ENCODE peak calls at places on chromosome 20, in six cellular contexts. V is PC-9, L is pancreas, W is tibial nerve, G is endodermal cell, N is neuronal stem cell. O is an unnamed sample. For H3K4me1, the result is how much of the 10 kb centered on the place peaks cover.

GRCh38 chr20:23048283-23049200 is 930 bp downstream of the THBD start:
- DNase-seq in V (peak), L (peak), W (peak), G (peak), N (peak), O (no peak)

GRCh38 chr20:17710379-17711305 is 10.9 kb downstream of the BANF2 start:
- DNase-seq in V (no peak), L (no peak), W (no peak), G (no peak), N (no peak), O (no peak)

GRCh38 chr20:45189067-45189611 is 14.4 kb downstream of the PI3 start:
- DNase-seq in V (no peak), L (peak), W (no peak), G (no peak), N (no peak), O (no peak)

GRCh38 chr20:10982692-10983091 is 308.9 kb upstream of the JAG1 start:
- DNase-seq in V (peak), L (no peak), W (peak), G (peak), N (no peak), O (no peak)

GRCh38 chr20:17431621-17432364 is 99.4 kb downstream of the BFSP1 start:
- DNase-seq in V (peak), L (peak), W (peak), G (peak), N (peak), O (peak)

GRCh38 chr20:56001106-56001785 is 4.1 kb downstream of the CBLN4 start:
- DNase-seq in V (no peak), L (peak), W (no peak), G (no peak), N (no peak), O (no peak)

GRCh38 chr20:38725458-38725958 is 1.2 kb downstream of the SLC32A1 start:
- DNase-seq in V (no peak), L (no peak), W (no peak), G (no peak), N (no peak), O (no peak)

GRCh38 chr20:49445176-49445575 is 37.3 kb downstream of the KCNB1 start:
- DNase-seq in V (peak), L (no peak), W (no peak), G (peak), N (no peak), O (no peak)

GRCh38 chr20:20457392-20458126 is 89.7 kb downstream of the INSM1 start:
- DNase-seq in V (no peak), L (no peak), W (no peak), G (no peak), N (no peak), O (no peak)

GRCh38 chr20:1331801-1332453 is 3.0 kb upstream of the SDCBP2 start:
- DNase-seq in V (no peak), L (no peak), W (no peak), G (peak), N (no peak), O (no peak)

GRCh38 chr20:63941282-63942060 is 14.7 kb downstream of the UCKL1 start:
- DNase-seq in V (no peak), L (no peak), W (no peak), G (peak), N (no peak), O (peak)

GRCh38 chr20:25203891-25204320 is 8.4 kb downstream of the ENTPD6 start:
- DNase-seq in V (no peak), L (no peak), W (no peak), G (no peak), N (no peak), O (no peak)

GRCh38 chr20:3080939-3081388 is 3.6 kb downstream of the AVP start:
- DNase-seq in V (peak), L (no peak), W (peak), G (no peak), N (no peak), O (no peak)

DNA sequence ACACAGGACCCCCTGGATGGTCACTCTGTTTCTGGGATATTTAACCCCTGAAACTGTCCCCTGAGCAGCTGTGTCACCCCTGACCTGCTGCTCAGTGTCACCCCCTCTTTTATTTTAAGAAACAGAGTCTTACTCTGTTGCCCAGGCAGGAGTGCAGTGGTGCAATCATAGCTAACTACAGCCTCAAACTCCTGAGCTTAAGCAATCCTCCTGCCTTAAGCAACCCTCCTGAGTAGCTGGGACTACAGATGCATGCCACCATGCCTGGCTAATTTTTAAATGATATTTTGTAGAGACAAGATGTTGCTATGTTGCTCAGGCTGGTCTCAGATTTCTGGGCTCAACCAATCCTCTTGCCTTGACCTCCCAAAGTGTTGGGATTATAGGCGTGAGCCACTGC is 21.5 kb upstream of the GTSF1L start:
- DNase-seq in V (no peak), L (no peak), W (no peak), G (no peak), N (no peak), O (no peak)
- H3K4me1 ChIP-seq in V (half or more), L (under half), W (under half), G (under half), N (under half), O (under half)

GRCh38 chr20:15267935-15268334 is 930.5 kb upstream of the FLRT3 start:
- DNase-seq in V (no peak), L (no peak), W (no peak), G (no peak), N (no peak), O (no peak)
- H3K27ac ChIP-seq in V (no peak), L (no peak), W (no peak), G (no peak), N (no peak), O (no peak)

GRCh38 chr20:32472581-32473207 is 112.4 kb downstream of the NOL4L start:
- DNase-seq in V (no peak), L (no peak), W (no peak), G (no peak), N (no peak), O (no peak)
- H3K4me3 ChIP-seq in V (no peak), L (no peak), W (peak), G (no peak), N (no peak), O (no peak)

DNA sequence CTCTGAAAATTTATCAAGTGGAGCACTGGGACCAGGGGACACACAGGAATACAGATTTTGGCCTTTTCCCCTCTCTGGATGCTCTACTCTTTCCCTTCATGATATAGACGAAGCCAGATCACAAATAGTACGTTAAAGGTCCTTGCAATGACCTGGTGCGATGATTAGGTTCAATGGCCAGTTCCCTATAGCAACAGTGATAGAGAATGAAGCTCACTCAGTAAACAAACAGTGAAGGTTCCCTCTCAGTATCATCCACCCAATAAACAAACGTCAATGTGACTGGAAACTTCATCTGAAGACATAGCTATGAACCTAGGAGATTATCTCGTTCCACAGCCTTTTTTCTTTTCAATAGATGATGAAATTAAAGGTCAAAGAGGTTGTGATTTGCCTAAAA is 596.2 kb downstream of the KIF16B start:
- DNase-seq in V (no peak), L (no peak), W (no peak), G (no peak), N (no peak), O (no peak)
- H3K4me1 ChIP-seq in V (under half), L (under half), W (under half), G (under half), N (under half), O (under half)